ENCODE peak calls at places on chromosomes 12 and 14, in five cellular contexts. Z, U, J, B and G are unnamed samples.

GRCh38 chr12:126198966-126199692 is 1133.9 kb downstream of the AACS start:
- DNase-seq in U (no peak), B (no peak), Z (no peak), J (no peak), G (no peak)

GRCh38 chr12:104357431-104357952 is 54.0 kb downstream of the EID3 start:
- DNase-seq in J (peak; percentile 68), B (no peak), Z (no peak), U (no peak), G (no peak)

GRCh38 chr12:21940549-21940948 is 677 bp downstream of the ABCC9 start:
- DNase-seq in J (no peak), B (no peak), U (no peak), Z (no peak), G (no peak)

GRCh38 chr14:52333823-52334657 is 19.9 kb downstream of the PTGER2 start:
- DNase-seq in Z (no peak), U (no peak), B (no peak), J (no peak), G (no peak)

GRCh38 chr14:64700894-64701293 is 3.3 kb upstream of the PLEKHG3 start:
- DNase-seq in Z (no peak), J (no peak), U (no peak), B (no peak), G (no peak)

GRCh38 chr14:52000631-52001030 is 11.3 kb downstream of the RTRAF start:
- DNase-seq in U (no peak), Z (no peak), B (no peak), J (no peak), G (no peak)

GRCh38 chr12:79020106-79020505 is 155.5 kb downstream of the SYT1 start:
- DNase-seq in B (no peak), U (no peak), J (no peak), Z (no peak), G (no peak)

GRCh38 chr14:71361335-71361734 is 454.1 kb downstream of the PCNX1 start:
- DNase-seq in B (no peak), Z (peak; percentile 57), J (no peak), U (no peak), G (no peak)

GRCh38 chr14:35332517-35333346 is 40.5 kb downstream of the PSMA6 start:
- DNase-seq in B (no peak), U (no peak), Z (no peak), J (no peak), G (no peak)

GRCh38 chr14:65169351-65169750 is 67.0 kb upstream of the MAX start:
- DNase-seq in J (no peak), B (no peak), Z (no peak), U (no peak), G (no peak)